ENCODE peak calls at places on chromosomes 7 and 10, in six cellular contexts. One of them, this sample, is unnamed.

GRCh38 chr10:17239671-17240460 is 11.8 kb downstream of the VIM start:
- DNase-seq in GM23338: no peak
- DNase-seq in H1: no peak
- DNase-seq in prostate gland: no peak
- DNase-seq in K562: no peak
- DNase-seq in transverse colon: no peak
- DNase-seq in this sample: no peak

GRCh38 chr10:76119515-76119914 is 688.1 kb downstream of the LRMDA start:
- DNase-seq in GM23338: no peak
- DNase-seq in H1: no peak
- DNase-seq in prostate gland: no peak
- DNase-seq in K562: no peak
- DNase-seq in transverse colon: no peak
- DNase-seq in this sample: no peak

GRCh38 chr10:101925027-101925426 is 81.4 kb upstream of the KCNIP2 start:
- DNase-seq in GM23338: no peak
- DNase-seq in H1: no peak
- DNase-seq in prostate gland: no peak
- DNase-seq in K562: no peak
- DNase-seq in transverse colon: no peak
- DNase-seq in this sample: no peak

GRCh38 chr7:1268866-1269265 is 36.2 kb downstream of the UNCX start:
- DNase-seq in GM23338: no peak
- DNase-seq in H1: no peak
- DNase-seq in prostate gland: no peak
- DNase-seq in K562: no peak
- DNase-seq in transverse colon: no peak
- DNase-seq in this sample: no peak

GRCh38 chr7:26081627-26082026 is 70.4 kb upstream of the NFE2L3 start:
- DNase-seq in GM23338: peak; percentile 58
- DNase-seq in H1: no peak
- DNase-seq in prostate gland: no peak
- DNase-seq in K562: peak; percentile 21
- DNase-seq in transverse colon: peak; percentile 38
- DNase-seq in this sample: no peak

GRCh38 chr7:123492485-123492884 is 41.9 kb downstream of the IQUB start:
- DNase-seq in GM23338: peak; percentile 38
- DNase-seq in H1: no peak
- DNase-seq in prostate gland: no peak
- DNase-seq in K562: peak; percentile 40
- DNase-seq in transverse colon: no peak
- DNase-seq in this sample: no peak

GRCh38 chr10:102324061-102324460 is 71.4 kb upstream of the NFKB2 start:
- DNase-seq in GM23338: no peak
- DNase-seq in H1: no peak
- DNase-seq in prostate gland: no peak
- DNase-seq in K562: no peak
- DNase-seq in transverse colon: no peak
- DNase-seq in this sample: no peak

GRCh38 chr10:11447571-11447970 is 163.9 kb downstream of the USP6NL start:
- DNase-seq in GM23338: no peak
- DNase-seq in H1: no peak
- DNase-seq in prostate gland: no peak
- DNase-seq in K562: no peak
- DNase-seq in transverse colon: no peak
- DNase-seq in this sample: no peak

GRCh38 chr7:79709574-79710409 is 256.3 kb upstream of the MAGI2 start:
- DNase-seq in GM23338: no peak
- DNase-seq in H1: no peak
- DNase-seq in prostate gland: no peak
- DNase-seq in K562: no peak
- DNase-seq in transverse colon: peak; percentile 15
- DNase-seq in this sample: no peak

DNA sequence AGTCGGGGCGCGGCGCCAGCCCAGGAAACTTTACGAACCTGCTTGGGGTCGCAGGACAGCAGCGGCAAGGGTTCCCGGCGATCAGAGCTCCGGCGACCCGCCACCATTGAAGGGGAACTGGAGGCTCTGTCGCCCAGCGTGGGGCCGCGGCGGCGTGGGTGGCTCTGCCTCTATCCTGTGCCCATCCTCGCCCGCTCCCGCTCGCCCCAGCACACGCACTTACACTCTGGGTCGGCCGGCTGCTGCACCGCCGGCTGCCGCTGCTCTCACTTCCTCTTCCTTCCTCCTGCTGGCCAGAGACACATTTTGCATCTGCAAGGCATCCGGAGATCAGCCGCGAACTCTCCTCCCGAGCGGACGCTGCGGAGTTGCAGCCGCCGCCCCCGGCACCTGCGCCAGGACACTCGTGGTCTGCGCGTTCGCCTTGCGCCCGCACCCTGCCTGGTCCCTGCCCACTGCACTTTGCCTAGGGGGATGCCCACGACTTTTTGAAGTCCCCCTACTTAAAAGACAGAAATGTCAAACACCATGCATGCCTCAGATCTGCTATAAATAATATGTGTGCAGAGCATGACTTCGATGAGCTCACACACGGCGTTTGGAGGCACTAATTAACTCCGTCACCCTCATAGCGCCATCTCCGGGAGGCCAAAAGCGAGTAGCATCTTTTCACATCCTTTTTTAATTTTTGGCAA is at the start of gene ELMO1:
- DNase-seq in GM23338: peak; percentile 93
- DNase-seq in H1: peak; percentile 70
- DNase-seq in prostate gland: peak; percentile 45
- DNase-seq in K562: peak; percentile 67
- DNase-seq in transverse colon: peak; percentile 84
- DNase-seq in this sample: peak; percentile 57
- TF ChIP-seq POLR2AphosphoS5 in GM23338: peak; percentile 53
- TF ChIP-seq POLR2AphosphoS5 in H1: peak; percentile 65
- TF ChIP-seq POLR2AphosphoS5 in prostate gland: peak; percentile 28
- TF ChIP-seq POLR2AphosphoS5 in K562: no peak
- TF ChIP-seq POLR2AphosphoS5 in transverse colon: peak; percentile 80
- TF ChIP-seq POLR2AphosphoS5 in this sample: peak; percentile 45

DNA sequence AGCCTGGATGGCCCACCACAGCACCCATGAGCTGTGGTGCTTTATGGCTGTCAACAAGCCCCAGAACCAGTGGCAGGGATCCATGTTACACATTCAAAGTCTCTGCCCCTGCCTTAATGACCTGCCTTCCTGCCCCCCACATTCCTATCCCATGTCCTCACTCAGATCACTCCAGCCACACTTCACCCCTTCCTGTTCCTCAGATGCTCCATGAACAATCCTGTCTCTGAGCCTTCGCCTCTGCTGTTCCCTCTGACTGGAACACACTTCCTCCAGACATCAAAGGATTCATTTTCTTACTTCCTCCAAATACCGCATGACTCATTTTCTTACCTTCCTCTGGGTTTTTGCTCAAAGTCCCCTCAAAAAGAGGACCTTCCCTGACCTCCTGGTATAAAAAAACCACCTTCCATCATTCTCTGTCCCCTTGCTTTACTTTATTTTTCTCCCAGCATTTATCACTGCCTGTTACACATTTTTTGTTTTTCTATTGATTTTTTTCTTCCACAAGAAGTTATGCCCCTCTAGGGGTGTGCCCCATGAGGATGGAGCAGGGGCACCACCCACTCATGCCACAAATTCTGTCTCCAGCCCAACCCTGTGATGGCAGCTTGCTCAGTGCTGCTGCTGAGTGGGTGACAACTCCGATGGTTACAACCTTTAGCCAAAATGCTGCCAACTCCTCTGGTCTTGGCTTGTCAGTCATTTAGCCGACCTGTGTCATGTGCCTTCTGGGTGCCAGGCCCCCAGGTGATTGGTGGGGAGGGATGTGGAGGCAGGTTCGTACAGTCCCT is 18.2 kb downstream of the COL13A1 start:
- DNase-seq in GM23338: no peak
- DNase-seq in H1: no peak
- DNase-seq in prostate gland: no peak
- DNase-seq in K562: no peak
- DNase-seq in transverse colon: no peak
- DNase-seq in this sample: no peak
- TF ChIP-seq CTCF in GM23338: no peak
- TF ChIP-seq CTCF in H1: no peak
- TF ChIP-seq CTCF in prostate gland: no peak
- TF ChIP-seq CTCF in K562: no peak
- TF ChIP-seq CTCF in transverse colon: no peak
- TF ChIP-seq CTCF in this sample: no peak

GRCh38 chr7:152121432-152121831 is 96.0 kb downstream of the GALNT11 start:
- DNase-seq in GM23338: no peak
- DNase-seq in H1: no peak
- DNase-seq in prostate gland: no peak
- DNase-seq in K562: no peak
- DNase-seq in transverse colon: no peak
- DNase-seq in this sample: no peak
- H3K36me3 ChIP-seq in GM23338: peaks cover 18% of the 10 kb centered on the region
- H3K36me3 ChIP-seq in H1: peaks cover 52% of the 10 kb centered on the region
- H3K36me3 ChIP-seq in prostate gland: peaks cover 6% of the 10 kb centered on the region
- H3K36me3 ChIP-seq in K562: peaks cover 90% of the 10 kb centered on the region
- H3K36me3 ChIP-seq in transverse colon: no peaks in the 10 kb centered on the region
- H3K36me3 ChIP-seq in this sample: peaks cover 18% of the 10 kb centered on the region

GRCh38 chr10:95509281-95509680 is 51.9 kb downstream of the SORBS1 start:
- DNase-seq in GM23338: no peak
- DNase-seq in H1: no peak
- DNase-seq in prostate gland: no peak
- DNase-seq in K562: no peak
- DNase-seq in transverse colon: no peak
- DNase-seq in this sample: no peak

GRCh38 chr10:95513008-95513589 is 48.1 kb downstream of the SORBS1 start:
- DNase-seq in GM23338: no peak
- DNase-seq in H1: no peak
- DNase-seq in prostate gland: peak; percentile 35
- DNase-seq in K562: no peak
- DNase-seq in transverse colon: peak; percentile 41
- DNase-seq in this sample: peak; percentile 57

GRCh38 chr10:95508730-95509129 is 52.4 kb downstream of the SORBS1 start:
- DNase-seq in GM23338: peak; percentile 45
- DNase-seq in H1: no peak
- DNase-seq in prostate gland: no peak
- DNase-seq in K562: no peak
- DNase-seq in transverse colon: no peak
- DNase-seq in this sample: no peak

GRCh38 chr10:95513941-95514392 is 47.2 kb downstream of the SORBS1 start:
- DNase-seq in GM23338: no peak
- DNase-seq in H1: no peak
- DNase-seq in prostate gland: peak; percentile 39
- DNase-seq in K562: no peak
- DNase-seq in transverse colon: no peak
- DNase-seq in this sample: no peak

DNA sequence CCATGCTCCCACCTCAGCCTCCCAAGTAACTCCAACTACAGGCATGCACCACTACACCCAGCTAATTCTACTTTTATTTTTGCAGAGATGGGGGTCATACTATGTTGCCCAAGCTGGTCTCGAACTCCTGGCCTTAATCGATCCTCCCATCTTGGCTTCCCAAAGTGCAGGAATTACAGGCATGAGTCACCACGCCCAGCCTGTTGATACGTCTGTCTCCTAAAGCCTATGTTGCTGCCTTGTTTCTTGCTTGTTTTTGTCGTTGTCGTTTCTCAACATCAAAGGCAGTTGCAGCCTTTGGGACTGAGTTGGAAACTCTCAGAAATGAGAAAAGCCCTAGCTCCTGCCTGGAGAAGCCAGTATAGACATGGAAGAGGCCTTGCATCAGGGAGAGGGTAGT is 49.9 kb downstream of the SORBS1 start:
- DNase-seq in GM23338: no peak
- DNase-seq in H1: no peak
- DNase-seq in prostate gland: no peak
- DNase-seq in K562: no peak
- DNase-seq in transverse colon: no peak
- DNase-seq in this sample: no peak
- TF ChIP-seq POLR2AphosphoS5 in GM23338: no peak
- TF ChIP-seq POLR2AphosphoS5 in H1: no peak
- TF ChIP-seq POLR2AphosphoS5 in prostate gland: no peak
- TF ChIP-seq POLR2AphosphoS5 in K562: no peak
- TF ChIP-seq POLR2AphosphoS5 in transverse colon: no peak
- TF ChIP-seq POLR2AphosphoS5 in this sample: no peak

GRCh38 chr10:73413528-73414229 is at the start of gene ANXA7:
- DNase-seq in GM23338: peak; percentile 96
- DNase-seq in H1: peak; percentile 62
- DNase-seq in prostate gland: peak; percentile 93
- DNase-seq in K562: peak; percentile 97
- DNase-seq in transverse colon: peak; percentile 97
- DNase-seq in this sample: peak; percentile 93
- TF ChIP-seq CTCF in GM23338: peak; percentile 15
- TF ChIP-seq CTCF in H1: peak; percentile 1
- TF ChIP-seq CTCF in prostate gland: peak; percentile 38
- TF ChIP-seq CTCF in K562: peak; percentile 63
- TF ChIP-seq CTCF in transverse colon: no peak
- TF ChIP-seq CTCF in this sample: no peak

GRCh38 chr10:14524692-14525091 is 194.0 kb upstream of the FRMD4A start:
- DNase-seq in GM23338: no peak
- DNase-seq in H1: no peak
- DNase-seq in prostate gland: no peak
- DNase-seq in K562: no peak
- DNase-seq in transverse colon: no peak
- DNase-seq in this sample: no peak
- H3K36me3 ChIP-seq in GM23338: no peaks in the 10 kb centered on the region
- H3K36me3 ChIP-seq in H1: no peaks in the 10 kb centered on the region
- H3K36me3 ChIP-seq in prostate gland: no peaks in the 10 kb centered on the region
- H3K36me3 ChIP-seq in K562: no peaks in the 10 kb centered on the region
- H3K36me3 ChIP-seq in transverse colon: no peaks in the 10 kb centered on the region
- H3K36me3 ChIP-seq in this sample: peaks cover 7% of the 10 kb centered on the region

GRCh38 chr10:35056133-35056532 is 34.0 kb downstream of the CUL2 start:
- DNase-seq in GM23338: no peak
- DNase-seq in H1: no peak
- DNase-seq in prostate gland: no peak
- DNase-seq in K562: no peak
- DNase-seq in transverse colon: no peak
- DNase-seq in this sample: no peak

GRCh38 chr10:35058686-35059085 is 31.5 kb downstream of the CUL2 start:
- DNase-seq in GM23338: no peak
- DNase-seq in H1: no peak
- DNase-seq in prostate gland: no peak
- DNase-seq in K562: no peak
- DNase-seq in transverse colon: no peak
- DNase-seq in this sample: no peak

GRCh38 chr10:35059486-35059885 is 30.7 kb downstream of the CUL2 start:
- DNase-seq in GM23338: no peak
- DNase-seq in H1: no peak
- DNase-seq in prostate gland: no peak
- DNase-seq in K562: no peak
- DNase-seq in transverse colon: no peak
- DNase-seq in this sample: no peak

GRCh38 chr10:35056686-35057085 is 33.5 kb downstream of the CUL2 start:
- DNase-seq in GM23338: no peak
- DNase-seq in H1: no peak
- DNase-seq in prostate gland: no peak
- DNase-seq in K562: no peak
- DNase-seq in transverse colon: no peak
- DNase-seq in this sample: no peak

GRCh38 chr10:35058134-35058533 is 32.0 kb downstream of the CUL2 start:
- DNase-seq in GM23338: peak; percentile 20
- DNase-seq in H1: no peak
- DNase-seq in prostate gland: no peak
- DNase-seq in K562: no peak
- DNase-seq in transverse colon: no peak
- DNase-seq in this sample: no peak
- TF ChIP-seq POLR2AphosphoS5 in GM23338: no peak
- TF ChIP-seq POLR2AphosphoS5 in H1: no peak
- TF ChIP-seq POLR2AphosphoS5 in prostate gland: no peak
- TF ChIP-seq POLR2AphosphoS5 in K562: no peak
- TF ChIP-seq POLR2AphosphoS5 in transverse colon: no peak
- TF ChIP-seq POLR2AphosphoS5 in this sample: no peak

This sample was measured in breast epithelium.